ENCODE peak calls at places on chromosome 11, in four cellular contexts. One of them, this sample, is unnamed.

GRCh38 chr11:64090811-64091516 is 55.2 kb downstream of the FLRT1 start:
- DNase-seq in fibroblast of lung: no peak
- DNase-seq in sigmoid colon: no peak
- DNase-seq in WTC11: peak; percentile 47
- DNase-seq in this sample: no peak

GRCh38 chr11:45182902-45183301 is 36.5 kb downstream of the PRDM11 start:
- DNase-seq in fibroblast of lung: no peak
- DNase-seq in sigmoid colon: peak; percentile 65
- DNase-seq in WTC11: peak; percentile 47
- DNase-seq in this sample: no peak

GRCh38 chr11:65442952-65443351 is 20.4 kb downstream of the NEAT1 start:
- DNase-seq in fibroblast of lung: peak; percentile 36
- DNase-seq in sigmoid colon: no peak
- DNase-seq in WTC11: no peak
- DNase-seq in this sample: no peak

GRCh38 chr11:120403966-120404365 is 67.8 kb downstream of the ARHGEF12 start:
- DNase-seq in fibroblast of lung: no peak
- DNase-seq in sigmoid colon: no peak
- DNase-seq in WTC11: no peak
- DNase-seq in this sample: no peak

GRCh38 chr11:11229691-11230090 is 123.4 kb downstream of the CSNK2A3 start:
- DNase-seq in fibroblast of lung: no peak
- DNase-seq in sigmoid colon: no peak
- DNase-seq in WTC11: no peak
- DNase-seq in this sample: no peak

GRCh38 chr11:17559341-17560087 is 12.5 kb downstream of the OTOG start:
- DNase-seq in fibroblast of lung: no peak
- DNase-seq in sigmoid colon: peak; percentile 40
- DNase-seq in WTC11: peak; percentile 2
- DNase-seq in this sample: no peak

GRCh38 chr11:128627666-128628342 is 40.4 kb upstream of the ETS1 start:
- DNase-seq in fibroblast of lung: no peak
- DNase-seq in sigmoid colon: no peak
- DNase-seq in WTC11: no peak
- DNase-seq in this sample: no peak

GRCh38 chr11:108128772-108129171 is 7.4 kb downstream of the ACAT1 start:
- DNase-seq in fibroblast of lung: no peak
- DNase-seq in sigmoid colon: no peak
- DNase-seq in WTC11: no peak
- DNase-seq in this sample: no peak

GRCh38 chr11:9267680-9268079 is 2.5 kb upstream of the DENND5A start:
- DNase-seq in fibroblast of lung: no peak
- DNase-seq in sigmoid colon: no peak
- DNase-seq in WTC11: no peak
- DNase-seq in this sample: no peak

GRCh38 chr11:93189462-93189861 is 8.3 kb downstream of the SLC36A4 start:
- DNase-seq in fibroblast of lung: no peak
- DNase-seq in sigmoid colon: no peak
- DNase-seq in WTC11: no peak
- DNase-seq in this sample: no peak

GRCh38 chr11:78742430-78742829 is 167.8 kb upstream of the NARS2 start:
- DNase-seq in fibroblast of lung: peak; percentile 29
- DNase-seq in sigmoid colon: no peak
- DNase-seq in WTC11: no peak
- DNase-seq in this sample: no peak

GRCh38 chr11:16148301-16148787 is 208.0 kb downstream of the SOX6 start:
- DNase-seq in fibroblast of lung: no peak
- DNase-seq in sigmoid colon: no peak
- DNase-seq in WTC11: no peak
- DNase-seq in this sample: no peak

GRCh38 chr11:35239476-35240075 is 100.6 kb downstream of the CD44 start:
- DNase-seq in fibroblast of lung: no peak
- DNase-seq in sigmoid colon: no peak
- DNase-seq in WTC11: no peak
- DNase-seq in this sample: no peak

GRCh38 chr11:131773626-131774025 is 403.2 kb downstream of the NTM start:
- DNase-seq in fibroblast of lung: peak; percentile 22
- DNase-seq in sigmoid colon: no peak
- DNase-seq in WTC11: no peak
- DNase-seq in this sample: no peak

GRCh38 chr11:44528103-44528502 is 37.4 kb upstream of the CD82 start:
- DNase-seq in fibroblast of lung: no peak
- DNase-seq in sigmoid colon: no peak
- DNase-seq in WTC11: no peak
- DNase-seq in this sample: no peak

GRCh38 chr11:124793466-124794278 is 6.5 kb downstream of the MSANTD2 start:
- DNase-seq in fibroblast of lung: peak; percentile 35
- DNase-seq in sigmoid colon: no peak
- DNase-seq in WTC11: peak; percentile 25
- DNase-seq in this sample: no peak

GRCh38 chr11:16000065-16000464 is 356.3 kb downstream of the SOX6 start:
- DNase-seq in fibroblast of lung: peak; percentile 93
- DNase-seq in sigmoid colon: no peak
- DNase-seq in WTC11: no peak
- DNase-seq in this sample: no peak

GRCh38 chr11:44877908-44878459 is 72.7 kb downstream of the TP53I11 start:
- DNase-seq in fibroblast of lung: peak; percentile 26
- DNase-seq in sigmoid colon: no peak
- DNase-seq in WTC11: no peak
- DNase-seq in this sample: no peak

GRCh38 chr11:32919338-32919737 is 26.7 kb downstream of the QSER1 start:
- DNase-seq in fibroblast of lung: no peak
- DNase-seq in sigmoid colon: no peak
- DNase-seq in WTC11: no peak
- DNase-seq in this sample: no peak

GRCh38 chr11:83702795-83703194 is 416.6 kb upstream of the CCDC90B start:
- DNase-seq in fibroblast of lung: no peak
- DNase-seq in sigmoid colon: no peak
- DNase-seq in WTC11: no peak
- DNase-seq in this sample: no peak

GRCh38 chr11:83711035-83711630 is 425.0 kb upstream of the CCDC90B start:
- DNase-seq in fibroblast of lung: no peak
- DNase-seq in sigmoid colon: no peak
- DNase-seq in WTC11: no peak
- DNase-seq in this sample: no peak

GRCh38 chr11:83709434-83709833 is 423.3 kb upstream of the CCDC90B start:
- DNase-seq in fibroblast of lung: no peak
- DNase-seq in sigmoid colon: no peak
- DNase-seq in WTC11: no peak
- DNase-seq in this sample: no peak

GRCh38 chr11:83706581-83706980 is 420.4 kb upstream of the CCDC90B start:
- DNase-seq in fibroblast of lung: no peak
- DNase-seq in sigmoid colon: no peak
- DNase-seq in WTC11: no peak
- DNase-seq in this sample: no peak
- TF ChIP-seq CTCF in fibroblast of lung: no peak
- TF ChIP-seq CTCF in sigmoid colon: no peak
- TF ChIP-seq CTCF in WTC11: no peak
- TF ChIP-seq CTCF in this sample: no peak

DNA sequence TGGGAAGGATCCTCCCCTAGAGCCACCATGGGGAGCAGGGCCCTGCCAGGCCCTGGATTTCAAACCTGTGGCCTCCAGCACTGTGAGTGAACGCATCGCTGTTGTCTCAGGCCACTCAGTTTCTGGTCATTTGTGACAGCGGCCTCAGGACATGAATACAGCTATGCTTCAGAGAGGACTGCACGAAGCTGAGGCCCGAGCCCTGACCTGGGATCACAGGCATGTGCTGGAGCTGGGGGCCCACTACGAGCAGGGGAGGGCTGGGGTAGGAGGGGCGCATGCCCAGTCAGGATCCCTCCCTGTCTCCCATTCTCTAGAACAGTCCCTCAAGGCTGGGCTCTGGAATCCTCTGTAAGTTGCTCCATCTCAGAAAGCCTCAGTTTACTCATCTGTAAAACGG is 242.1 kb downstream of the CTTN start:
- DNase-seq in fibroblast of lung: no peak
- DNase-seq in sigmoid colon: no peak
- DNase-seq in WTC11: no peak
- DNase-seq in this sample: no peak
- TF ChIP-seq CTCF in fibroblast of lung: no peak
- TF ChIP-seq CTCF in sigmoid colon: no peak
- TF ChIP-seq CTCF in WTC11: no peak
- TF ChIP-seq CTCF in this sample: no peak

GRCh38 chr11:2138436-2139117 is 612 bp downstream of the IGF2 start:
- DNase-seq in fibroblast of lung: no peak
- DNase-seq in sigmoid colon: no peak
- DNase-seq in WTC11: peak; percentile 42
- DNase-seq in this sample: no peak

GRCh38 chr11:2140411-2141400 is 1.5 kb upstream of the IGF2 start:
- DNase-seq in fibroblast of lung: no peak
- DNase-seq in sigmoid colon: no peak
- DNase-seq in WTC11: peak; percentile 55
- DNase-seq in this sample: no peak

GRCh38 chr11:2139118-2139490 is at the start of gene IGF2:
- DNase-seq in fibroblast of lung: no peak
- DNase-seq in sigmoid colon: no peak
- DNase-seq in WTC11: peak; percentile 50
- DNase-seq in this sample: no peak

GRCh38 chr11:2138075-2138435 is 1.1 kb downstream of the IGF2 start:
- DNase-seq in fibroblast of lung: no peak
- DNase-seq in sigmoid colon: no peak
- DNase-seq in WTC11: peak; percentile 43
- DNase-seq in this sample: no peak

DNA sequence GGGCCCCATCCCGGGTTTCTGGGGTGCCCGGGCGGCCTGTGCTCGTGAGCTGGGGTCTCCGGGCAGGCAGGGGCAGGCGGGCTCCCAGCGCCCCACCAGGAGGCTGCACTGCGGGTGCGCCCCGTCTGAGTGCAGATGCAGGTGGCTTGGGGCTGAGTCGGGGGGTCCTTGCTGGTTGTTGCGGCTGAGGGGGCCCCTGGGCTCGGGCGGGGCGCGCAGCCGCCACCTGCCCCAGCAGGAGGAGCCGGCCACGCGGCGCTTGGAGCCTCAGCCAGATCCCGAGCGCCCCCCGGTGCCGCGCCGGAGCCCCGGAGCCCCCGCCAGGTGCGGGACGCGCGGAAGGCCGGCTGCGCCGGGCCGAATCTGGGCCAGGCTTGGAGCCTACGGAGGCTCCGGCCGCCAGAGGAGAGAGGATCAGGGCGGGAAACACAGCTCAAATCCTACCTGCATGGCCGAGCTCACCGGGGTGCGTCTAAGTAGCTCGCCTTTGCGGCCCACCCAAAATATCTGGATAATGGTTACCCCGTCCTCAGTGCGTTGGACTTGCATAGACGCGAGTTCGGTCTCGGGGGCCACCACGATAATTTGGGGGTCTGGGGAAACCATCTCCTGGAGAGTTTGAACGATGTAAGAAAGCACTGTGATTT is 625 bp upstream of the IGF2 start:
- DNase-seq in fibroblast of lung: no peak
- DNase-seq in sigmoid colon: no peak
- DNase-seq in WTC11: no peak
- DNase-seq in this sample: no peak
- TF ChIP-seq CTCF in fibroblast of lung: no peak
- TF ChIP-seq CTCF in sigmoid colon: no peak
- TF ChIP-seq CTCF in WTC11: no peak
- TF ChIP-seq CTCF in this sample: peak; percentile 21

GRCh38 chr11:115581871-115582639 is 77.8 kb upstream of the CADM1 start:
- DNase-seq in fibroblast of lung: peak; percentile 37
- DNase-seq in sigmoid colon: no peak
- DNase-seq in WTC11: peak; percentile 22
- DNase-seq in this sample: no peak
- TF ChIP-seq CTCF in fibroblast of lung: no peak
- TF ChIP-seq CTCF in sigmoid colon: no peak
- TF ChIP-seq CTCF in WTC11: no peak
- TF ChIP-seq CTCF in this sample: no peak

GRCh38 chr11:69212121-69213110 is 56.7 kb downstream of the SMIM38 start:
- DNase-seq in fibroblast of lung: no peak
- DNase-seq in sigmoid colon: peak; percentile 58
- DNase-seq in WTC11: peak; percentile 13
- DNase-seq in this sample: no peak
- TF ChIP-seq CTCF in fibroblast of lung: peak; percentile 29
- TF ChIP-seq CTCF in sigmoid colon: no peak
- TF ChIP-seq CTCF in WTC11: no peak
- TF ChIP-seq CTCF in this sample: peak; percentile 38

GRCh38 chr11:86475027-86475426 is 100.3 kb downstream of the CCDC81 start:
- DNase-seq in fibroblast of lung: no peak
- DNase-seq in sigmoid colon: no peak
- DNase-seq in WTC11: no peak
- DNase-seq in this sample: no peak

GRCh38 chr11:86476109-86476861 is 101.6 kb downstream of the CCDC81 start:
- DNase-seq in fibroblast of lung: no peak
- DNase-seq in sigmoid colon: no peak
- DNase-seq in WTC11: no peak
- DNase-seq in this sample: no peak

GRCh38 chr11:86477495-86478155 is 102.9 kb downstream of the CCDC81 start:
- DNase-seq in fibroblast of lung: peak; percentile 76
- DNase-seq in sigmoid colon: no peak
- DNase-seq in WTC11: no peak
- DNase-seq in this sample: no peak

GRCh38 chr11:86478348-86478747 is 103.7 kb downstream of the CCDC81 start:
- DNase-seq in fibroblast of lung: no peak
- DNase-seq in sigmoid colon: no peak
- DNase-seq in WTC11: no peak
- DNase-seq in this sample: no peak

GRCh38 chr11:86473991-86474833 is 99.5 kb downstream of the CCDC81 start:
- DNase-seq in fibroblast of lung: peak; percentile 40
- DNase-seq in sigmoid colon: no peak
- DNase-seq in WTC11: no peak
- DNase-seq in this sample: no peak
- TF ChIP-seq CTCF in fibroblast of lung: no peak
- TF ChIP-seq CTCF in sigmoid colon: no peak
- TF ChIP-seq CTCF in WTC11: no peak
- TF ChIP-seq CTCF in this sample: no peak

GRCh38 chr11:119099707-119100106 is 1.9 kb downstream of the DPAGT1 start:
- DNase-seq in fibroblast of lung: no peak
- DNase-seq in sigmoid colon: no peak
- DNase-seq in WTC11: no peak
- DNase-seq in this sample: no peak

GRCh38 chr11:119100960-119101349 is 698 bp downstream of the DPAGT1 start:
- DNase-seq in fibroblast of lung: no peak
- DNase-seq in sigmoid colon: no peak
- DNase-seq in WTC11: peak; percentile 36
- DNase-seq in this sample: no peak

GRCh38 chr11:119100246-119100959 is 1.2 kb downstream of the DPAGT1 start:
- DNase-seq in fibroblast of lung: peak; percentile 46
- DNase-seq in sigmoid colon: no peak
- DNase-seq in WTC11: no peak
- DNase-seq in this sample: no peak

GRCh38 chr11:119101759-119102423 is at the start of gene DPAGT1:
- DNase-seq in fibroblast of lung: peak; percentile 98
- DNase-seq in sigmoid colon: peak; percentile 97
- DNase-seq in WTC11: peak; percentile 88
- DNase-seq in this sample: peak; percentile 61

DNA sequence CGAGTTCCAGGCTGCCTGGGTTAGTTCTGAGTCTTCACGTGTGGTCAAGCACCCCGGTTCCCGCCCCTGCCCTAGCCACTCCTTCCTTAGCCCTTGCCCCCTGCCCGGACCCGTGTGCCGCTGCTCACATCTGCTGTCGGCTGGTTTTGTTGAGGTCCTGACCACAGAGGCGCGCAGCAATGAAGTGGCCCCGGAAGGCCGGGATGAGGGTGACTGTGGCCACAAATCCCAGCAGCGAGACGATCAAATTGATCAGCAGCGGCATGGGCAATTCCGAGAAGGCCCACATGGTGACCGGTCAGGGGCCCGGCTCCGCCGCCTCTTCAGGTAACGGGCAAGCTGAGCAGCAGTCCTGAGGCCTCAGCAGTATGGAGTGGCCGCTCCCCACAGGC is 290 bp downstream of the DPAGT1 start:
- DNase-seq in fibroblast of lung: no peak
- DNase-seq in sigmoid colon: no peak
- DNase-seq in WTC11: peak; percentile 61
- DNase-seq in this sample: peak; percentile 54
- TF ChIP-seq CTCF in fibroblast of lung: no peak
- TF ChIP-seq CTCF in sigmoid colon: peak; percentile 14
- TF ChIP-seq CTCF in WTC11: no peak
- TF ChIP-seq CTCF in this sample: peak; percentile 37